ENCODE peak calls at places on chromosomes 12 and 14, in seven cellular contexts. K is endothelial cell of umbilical vein, T is transverse colon, U is spleen, G is suprapubic skin, L is K562, M is GM23338. C is an unnamed sample.

GRCh38 chr12:103964805-103965204 is 867 bp upstream of the TDG start:
- DNase-seq in G (no peak), L (no peak), K (no peak), U (no peak), M (no peak), T (no peak), C (no peak)

GRCh38 chr12:3307419-3307818 is 183.6 kb upstream of the PRMT8 start:
- DNase-seq in L (no peak), K (no peak), U (no peak), T (no peak), M (no peak), G (no peak), C (no peak)

GRCh38 chr12:94173660-94174265 is 25.4 kb downstream of the PLXNC1 start:
- DNase-seq in G (no peak), K (no peak), T (peak), M (no peak), U (no peak), L (no peak), C (no peak)

GRCh38 chr14:22003471-22003870 is 329.9 kb upstream of the OR4E1 start:
- DNase-seq in G (no peak), K (no peak), L (no peak), M (no peak), T (no peak), U (no peak), C (no peak)

GRCh38 chr12:27766587-27766986 is 13.4 kb upstream of the KLHL42 start:
- DNase-seq in G (no peak), M (no peak), U (no peak), K (no peak), T (no peak), L (no peak), C (no peak)

GRCh38 chr12:76201316-76201715 is 116.8 kb upstream of the NAP1L1 start:
- DNase-seq in U (no peak), T (no peak), M (no peak), L (no peak), G (no peak), K (no peak), C (no peak)

GRCh38 chr14:68033533-68033932 is 214.0 kb downstream of the RAD51B start:
- DNase-seq in G (no peak), L (no peak), K (no peak), M (no peak), U (no peak), T (no peak), C (no peak)

GRCh38 chr12:50222275-50222783 is 55.2 kb upstream of the CERS5 start:
- DNase-seq in U (no peak), K (peak), G (peak), M (peak), T (peak), L (peak), C (peak)

GRCh38 chr12:116599285-116600122 is 40.3 kb downstream of the MAP1LC3B2 start:
- DNase-seq in U (peak), G (peak), K (peak), L (peak), M (peak), T (peak), C (peak)

GRCh38 chr12:66555113-66555512 is 123.8 kb downstream of the GRIP1 start:
- DNase-seq in T (no peak), L (no peak), G (no peak), U (no peak), K (no peak), M (peak), C (no peak)

GRCh38 chr14:94561656-94562010 is 391 bp downstream of the SERPINA4 start:
- DNase-seq in K (no peak), M (no peak), U (no peak), G (no peak), T (no peak), L (no peak), C (no peak)

DNA sequence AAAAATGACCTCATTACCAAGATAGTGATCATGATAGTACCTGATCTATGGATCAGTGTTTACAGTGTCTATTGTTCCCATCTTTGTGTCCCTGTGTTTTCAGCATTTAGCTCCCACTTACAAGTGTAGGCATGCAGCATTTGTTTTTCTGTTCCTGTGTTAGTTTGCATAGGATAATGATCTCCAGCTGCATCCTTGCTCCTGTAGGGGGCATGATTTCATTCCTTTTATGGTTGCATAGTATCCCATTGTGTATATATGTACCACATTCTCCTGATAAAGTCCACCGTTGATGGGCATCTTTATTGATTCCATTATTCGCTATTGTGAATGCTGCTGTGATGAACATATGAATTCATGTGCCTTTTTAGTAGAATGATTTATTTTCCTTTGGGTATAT is 215.4 kb upstream of the NAV3 start:
- DNase-seq in U (no peak), L (no peak), G (no peak), M (peak), K (peak), T (no peak), C (no peak)
- TF ChIP-seq CTCF in U (no peak), L (no peak), G (no peak), M (peak), K (peak), T (no peak), C (no peak)

DNA sequence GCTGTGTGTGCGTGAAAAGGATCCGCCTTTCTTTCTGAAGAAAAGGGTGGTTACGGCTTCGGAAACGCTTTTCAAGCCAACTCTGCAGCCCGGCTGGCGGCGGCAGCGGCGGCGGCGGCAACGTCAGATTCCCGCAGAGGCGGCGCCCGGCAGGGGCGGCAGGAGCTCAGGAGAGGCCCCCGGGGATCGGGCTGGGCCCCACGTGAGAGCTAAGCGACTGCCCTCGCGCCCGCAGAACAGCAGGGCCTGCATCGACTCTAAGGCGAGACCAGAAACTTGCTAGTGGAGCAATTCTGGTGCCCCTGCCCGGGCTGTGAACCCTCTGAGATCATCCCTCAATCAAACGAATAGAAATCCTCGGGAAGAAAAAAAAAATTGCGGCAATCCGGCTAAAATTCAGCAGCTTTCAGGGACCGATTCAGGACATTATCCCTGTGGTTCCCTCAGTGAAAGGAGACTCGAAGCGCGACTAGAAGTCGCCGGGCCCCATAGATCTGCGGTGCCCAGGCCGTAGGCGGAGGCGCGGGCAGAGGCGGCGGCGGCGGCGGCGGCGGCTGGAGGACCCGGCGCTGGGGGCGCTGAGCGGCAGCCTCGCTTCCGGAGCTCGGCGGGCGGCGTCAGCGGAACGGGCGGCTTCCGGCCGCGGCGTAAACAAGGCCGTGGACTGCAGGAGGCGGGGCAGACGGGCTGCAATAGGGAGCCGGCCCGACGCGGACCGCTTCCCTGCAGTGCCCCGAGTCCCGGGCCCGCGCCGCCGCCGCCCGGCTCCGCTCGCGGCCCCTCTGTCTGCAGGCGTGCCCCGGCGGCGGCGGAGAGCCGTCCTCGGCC is at the start of gene KLHDC2:
- DNase-seq in M (peak), U (peak), L (peak), K (peak), T (peak), G (peak), C (peak)
- TF ChIP-seq POLR2AphosphoS5 in M (peak), U (peak), L (peak), K (peak), T (peak), G (peak), C (peak)

GRCh38 chr12:15910468-15910863 is 666 bp upstream of the DERA start:
- DNase-seq in G (no peak), M (no peak), K (peak), U (no peak), L (no peak), T (no peak), C (no peak)

GRCh38 chr12:15910864-15911696 is at the start of gene DERA:
- DNase-seq in U (peak), T (peak), M (peak), L (peak), G (peak), K (peak), C (peak)
- TF ChIP-seq CTCF in U (no peak), T (no peak), M (no peak), L (no peak), G (no peak), K (no peak), C (no peak)

DNA sequence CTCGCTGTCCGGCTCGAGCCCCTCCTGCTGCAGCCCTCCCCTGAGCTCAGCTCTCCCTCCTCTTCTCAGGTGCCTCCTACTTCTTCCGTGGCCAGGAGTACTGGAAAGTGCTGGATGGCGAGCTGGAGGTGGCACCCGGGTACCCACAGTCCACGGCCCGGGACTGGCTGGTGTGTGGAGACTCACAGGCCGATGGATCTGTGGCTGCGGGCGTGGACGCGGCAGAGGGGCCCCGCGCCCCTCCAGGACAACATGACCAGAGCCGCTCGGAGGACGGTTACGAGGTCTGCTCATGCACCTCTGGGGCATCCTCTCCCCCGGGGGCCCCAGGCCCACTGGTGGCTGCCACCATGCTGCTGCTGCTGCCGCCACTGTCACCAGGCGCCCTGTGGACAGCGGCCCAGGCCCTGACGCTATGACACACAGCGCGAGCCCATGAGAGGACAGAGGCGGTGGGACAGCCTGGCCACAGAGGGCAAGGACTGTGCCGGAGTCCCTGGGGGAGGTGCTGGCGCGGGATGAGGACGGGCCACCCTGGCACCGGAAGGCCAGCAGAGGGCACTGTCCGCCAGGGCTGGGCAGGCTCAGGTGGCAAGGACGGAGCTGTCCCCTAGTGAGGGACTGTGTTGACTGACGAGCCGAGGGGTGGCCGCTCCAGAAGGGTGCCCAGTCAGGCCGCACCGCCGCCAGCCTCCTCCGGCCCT is 22.8 kb downstream of the MMP17 start:
- DNase-seq in T (peak), M (no peak), U (peak), G (no peak), L (no peak), K (no peak), C (peak)
- TF ChIP-seq POLR2AphosphoS5 in T (no peak), M (no peak), U (peak), G (no peak), L (no peak), K (no peak), C (no peak)

GRCh38 chr12:113049976-113050742 is 6.4 kb upstream of the DTX1 start:
- DNase-seq in G (no peak), U (no peak), K (no peak), M (peak), L (no peak), T (peak), C (no peak)
- TF ChIP-seq CTCF in G (no peak), U (peak), K (peak), M (peak), L (peak), T (peak), C (no peak)

GRCh38 chr12:118212627-118213026 is 76.7 kb downstream of the PEBP1 start:
- DNase-seq in K (no peak), L (no peak), G (no peak), M (no peak), U (no peak), T (no peak), C (no peak)
- TF ChIP-seq POLR2AphosphoS5 in K (no peak), L (no peak), G (no peak), M (no peak), U (no peak), T (no peak), C (no peak)

GRCh38 chr12:33926095-33926494 is 96.2 kb upstream of the ALG10 start:
- DNase-seq in K (no peak), T (no peak), G (no peak), U (no peak), L (no peak), M (no peak), C (no peak)
- TF ChIP-seq CTCF in K (no peak), T (no peak), G (no peak), U (no peak), L (no peak), M (peak), C (no peak)

DNA sequence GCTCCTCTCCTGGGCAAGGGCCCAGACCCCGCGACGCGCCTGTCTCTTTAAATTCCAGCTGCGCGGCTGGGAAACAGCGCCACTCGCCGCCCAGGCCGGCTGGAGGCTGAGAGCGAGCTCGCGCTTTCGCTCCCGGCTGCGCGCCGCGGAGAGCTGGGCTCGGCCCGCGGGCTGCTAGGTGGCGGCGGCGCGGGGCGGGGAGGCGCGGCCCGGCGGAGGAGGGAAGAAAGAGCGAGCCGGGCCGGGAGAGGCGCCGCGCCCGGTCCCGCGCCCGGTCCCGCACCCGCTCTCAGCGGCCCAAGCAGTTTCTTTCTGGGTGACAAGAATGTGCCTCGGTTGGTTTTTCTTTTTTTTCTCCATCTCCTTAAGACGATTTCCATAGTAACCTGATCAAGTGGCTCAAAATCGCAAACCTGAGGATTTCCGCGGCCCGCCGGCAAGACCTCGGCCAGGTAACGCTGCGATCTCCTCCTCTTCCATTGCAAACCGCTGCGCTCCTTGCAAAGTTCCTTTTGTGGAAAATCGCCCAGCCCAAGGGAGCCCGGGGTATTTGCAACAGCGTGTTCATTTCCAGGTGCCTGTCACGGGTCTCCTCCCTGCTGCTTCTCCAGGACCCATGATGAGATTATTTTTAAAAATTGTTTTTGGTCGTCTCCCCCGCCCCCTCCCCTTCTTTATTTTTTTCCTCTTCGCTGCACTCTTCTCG is 259.5 kb upstream of the E2F7 start:
- DNase-seq in K (peak), L (peak), G (peak), M (peak), U (peak), T (peak), C (peak)
- TF ChIP-seq POLR2AphosphoS5 in K (no peak), L (no peak), G (peak), M (no peak), U (peak), T (no peak), C (no peak)

GRCh38 chr14:75277796-75278421 is 719 bp upstream of the FOS start:
- DNase-seq in U (no peak), K (peak), G (no peak), M (no peak), L (no peak), T (no peak), C (no peak)

GRCh38 chr14:75279739-75280447 is 1.3 kb downstream of the FOS start:
- DNase-seq in M (peak), L (no peak), T (peak), U (peak), G (no peak), K (no peak), C (no peak)

GRCh38 chr14:75277000-75277795 is 1.4 kb upstream of the FOS start:
- DNase-seq in M (peak), K (peak), G (peak), L (peak), U (peak), T (peak), C (peak)

GRCh38 chr14:75279153-75279738 is 618 bp downstream of the FOS start:
- DNase-seq in T (peak), G (no peak), K (peak), M (peak), L (peak), U (peak), C (peak)

DNA sequence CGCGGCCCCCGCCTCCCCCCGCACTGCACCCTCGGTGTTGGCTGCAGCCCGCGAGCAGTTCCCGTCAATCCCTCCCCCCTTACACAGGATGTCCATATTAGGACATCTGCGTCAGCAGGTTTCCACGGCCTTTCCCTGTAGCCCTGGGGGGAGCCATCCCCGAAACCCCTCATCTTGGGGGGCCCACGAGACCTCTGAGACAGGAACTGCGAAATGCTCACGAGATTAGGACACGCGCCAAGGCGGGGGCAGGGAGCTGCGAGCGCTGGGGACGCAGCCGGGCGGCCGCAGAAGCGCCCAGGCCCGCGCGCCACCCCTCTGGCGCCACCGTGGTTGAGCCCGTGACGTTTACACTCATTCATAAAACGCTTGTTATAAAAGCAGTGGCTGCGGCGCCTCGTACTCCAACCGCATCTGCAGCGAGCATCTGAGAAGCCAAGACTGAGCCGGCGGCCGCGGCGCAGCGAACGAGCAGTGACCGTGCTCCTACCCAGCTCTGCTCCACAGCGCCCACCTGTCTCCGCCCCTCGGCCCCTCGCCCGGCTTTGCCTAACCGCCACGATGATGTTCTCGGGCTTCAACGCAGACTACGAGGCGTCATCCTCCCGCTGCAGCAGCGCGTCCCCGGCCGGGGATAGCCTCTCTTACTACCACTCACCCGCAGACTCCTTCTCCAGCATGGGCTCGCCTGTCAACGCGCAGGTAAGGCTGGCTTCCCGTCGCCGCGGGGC is at the start of gene FOS:
- DNase-seq in L (peak), T (peak), K (peak), M (peak), U (peak), G (peak), C (peak)
- TF ChIP-seq CTCF in L (no peak), T (no peak), K (no peak), M (no peak), U (peak), G (no peak), C (peak)

C was measured in prostate gland.